ENCODE peak calls at places on chromosomes 2 and 18, in ten cellular contexts. Y is AG09319; M is tibial nerve; H is type B pancreatic cell; W is CD4-positive, alpha-beta T cell; V is lung; E is breast epithelium; K is SK-N-SH; Z is fibroblast of pulmonary artery; P is spleen. S is an unnamed sample.

GRCh38 chr2:60414731-60415130 is 138.7 kb downstream of the BCL11A start:
- DNase-seq in H (no peak), Z (peak; percentile 73), E (no peak), M (no peak), K (no peak), Y (no peak), V (no peak), W (no peak), P (no peak), S (no peak)

GRCh38 chr2:67290451-67290991 is 106.6 kb upstream of the ETAA1 start:
- DNase-seq in Y (peak; percentile 71), W (no peak), M (no peak), E (no peak), Z (peak; percentile 73), P (no peak), V (no peak), K (no peak), H (no peak), S (no peak)

GRCh38 chr2:229870903-229871650 is 50.7 kb downstream of the TRIP12 start:
- DNase-seq in Z (no peak), K (no peak), H (no peak), Y (no peak), V (no peak), P (no peak), M (no peak), W (no peak), E (no peak), S (no peak)

GRCh38 chr2:61816480-61817355 is 37.1 kb downstream of the FAM161A start:
- DNase-seq in P (no peak), H (no peak), E (no peak), Y (no peak), M (no peak), V (no peak), Z (no peak), K (no peak), W (no peak), S (no peak)

GRCh38 chr2:109724533-109725460 is 69.3 kb upstream of the RGPD5 start:
- DNase-seq in W (no peak), Z (no peak), E (peak; percentile 16), V (peak; percentile 27), Y (no peak), P (peak; percentile 14), H (peak; percentile 60), K (no peak), M (no peak), S (no peak)

GRCh38 chr18:51137891-51138290 is 59.6 kb downstream of the MEX3C start:
- DNase-seq in V (no peak), E (no peak), M (no peak), W (no peak), P (no peak), H (no peak), Y (no peak), K (no peak), Z (no peak), S (no peak)

GRCh38 chr18:13267517-13267916 is 49.0 kb downstream of the LDLRAD4 start:
- DNase-seq in Z (no peak), V (no peak), W (no peak), K (no peak), P (peak; percentile 27), E (no peak), Y (no peak), M (no peak), H (peak; percentile 44), S (no peak)

GRCh38 chr2:67186871-67187270 is 210.3 kb upstream of the ETAA1 start:
- DNase-seq in E (no peak), Z (no peak), K (no peak), V (no peak), H (no peak), Y (no peak), P (no peak), M (no peak), W (no peak), S (no peak)

GRCh38 chr18:77230645-77231044 is 19.0 kb upstream of the GALR1 start:
- DNase-seq in V (no peak), W (no peak), P (no peak), M (no peak), E (no peak), Y (no peak), H (no peak), Z (no peak), K (no peak), S (no peak)

GRCh38 chr2:239306274-239307220 is 94.3 kb downstream of the HDAC4 start:
- DNase-seq in V (no peak), M (no peak), W (no peak), P (peak; percentile 67), Z (no peak), E (no peak), H (no peak), Y (no peak), K (no peak), S (no peak)

GRCh38 chr18:48133675-48134251 is 203.3 kb upstream of the SMAD2 start:
- DNase-seq in H (no peak), W (no peak), K (no peak), M (no peak), Y (no peak), E (peak; percentile 59), V (peak; percentile 45), Z (peak; percentile 16), P (peak; percentile 37), S (no peak)

GRCh38 chr18:48135436-48135966 is 205.0 kb upstream of the SMAD2 start:
- DNase-seq in H (no peak), K (no peak), E (no peak), V (no peak), Y (no peak), W (no peak), M (no peak), P (peak; percentile 0), Z (no peak), S (no peak)

GRCh38 chr18:48136051-48136543 is 205.6 kb upstream of the SMAD2 start:
- DNase-seq in K (peak; percentile 86), W (no peak), V (peak; percentile 48), M (no peak), Z (no peak), H (no peak), Y (no peak), E (no peak), P (peak; percentile 75), S (no peak)

GRCh38 chr18:48132993-48133674 is 202.7 kb upstream of the SMAD2 start:
- DNase-seq in K (no peak), W (no peak), V (no peak), Z (no peak), M (no peak), E (no peak), P (peak; percentile 41), H (no peak), Y (no peak), S (no peak)

GRCh38 chr18:48134609-48135008 is 204.2 kb upstream of the SMAD2 start:
- DNase-seq in K (no peak), W (no peak), Y (no peak), P (peak; percentile 44), Z (no peak), E (no peak), V (no peak), H (no peak), M (no peak), S (no peak)
- TF ChIP-seq CTCF in K (no peak), W (no peak), Y (no peak), P (no peak), Z (no peak), E (no peak), V (no peak), H (no peak), M (no peak), S (no peak)

GRCh38 chr2:144975881-144976280 is 456.0 kb upstream of the ZEB2 start:
- DNase-seq in K (no peak), W (no peak), P (no peak), H (no peak), M (no peak), V (no peak), Y (no peak), Z (no peak), E (no peak), S (no peak)

GRCh38 chr2:144967971-144968370 is 448.1 kb upstream of the ZEB2 start:
- DNase-seq in P (no peak), H (no peak), E (no peak), W (no peak), M (no peak), K (no peak), Z (no peak), V (no peak), Y (no peak), S (no peak)

GRCh38 chr2:144972676-144973075 is 452.8 kb upstream of the ZEB2 start:
- DNase-seq in P (no peak), K (peak; percentile 7), M (no peak), V (no peak), W (no peak), E (no peak), H (no peak), Z (no peak), Y (no peak), S (no peak)

GRCh38 chr2:144971937-144972336 is 452.0 kb upstream of the ZEB2 start:
- DNase-seq in E (no peak), W (no peak), Z (no peak), M (no peak), K (no peak), H (no peak), P (no peak), Y (no peak), V (no peak), S (no peak)
- TF ChIP-seq CTCF in E (no peak), W (no peak), Z (no peak), M (no peak), K (no peak), H (no peak), P (no peak), Y (no peak), V (no peak), S (no peak)

GRCh38 chr2:186780701-186781316 is 68.2 kb downstream of the ZSWIM2 start:
- DNase-seq in V (no peak), P (no peak), M (no peak), Z (peak; percentile 54), K (peak; percentile 3), H (no peak), E (no peak), Y (no peak), W (no peak), S (no peak)
- TF ChIP-seq CTCF in V (no peak), P (no peak), M (no peak), Z (peak; percentile 22), K (peak; percentile 23), H (peak; percentile 24), E (no peak), Y (peak; percentile 23), W (no peak), S (no peak)

GRCh38 chr18:54931152-54931551 is 28.1 kb downstream of the CCDC68 start:
- DNase-seq in P (no peak), W (no peak), M (no peak), Y (no peak), H (no peak), V (no peak), E (no peak), K (no peak), Z (no peak), S (no peak)
- TF ChIP-seq CTCF in P (no peak), W (no peak), M (no peak), Y (no peak), H (no peak), V (no peak), E (no peak), K (no peak), Z (no peak), S (no peak)

S was measured in omental fat pad.